ENCODE peak calls at places on chromosomes 16 and 17, in four cellular contexts. K is mesothelial cell of epicardium, E is epithelial cell of esophagus, D is DND-41. B is an unnamed sample.
A peak's percentile ranks its signal among the peaks of the same experiment; 100 is the strongest.

GRCh38 chr17:32142857-32143524 is 689 bp downstream of the RHOT1 start:
- DNase-seq in K (peak; percentile 62), E (peak; percentile 68), D (peak; percentile 39), B (no peak)

GRCh38 chr16:28820016-28820415 is 2.8 kb upstream of the ATXN2L start:
- DNase-seq in K (no peak), E (no peak), D (no peak), B (no peak)

GRCh38 chr17:18980682-18981384 is 23.7 kb downstream of the FAM83G start:
- DNase-seq in K (no peak), E (no peak), D (no peak), B (no peak)

GRCh38 chr16:65414284-65414984 is 292.6 kb upstream of the CDH11 start:
- DNase-seq in K (no peak), E (peak; percentile 87), D (no peak), B (no peak)

GRCh38 chr17:77332981-77333685 is 192.4 kb downstream of the SEC14L1 start:
- DNase-seq in K (peak; percentile 20), E (peak; percentile 91), D (no peak), B (no peak)

GRCh38 chr17:79983456-79983855 is 52.2 kb downstream of the TBC1D16 start:
- DNase-seq in K (no peak), E (no peak), D (no peak), B (peak; percentile 12)

GRCh38 chr16:15879255-15879804 is 9.1 kb downstream of the CEP20 start:
- DNase-seq in K (no peak), E (peak; percentile 95), D (no peak), B (no peak)

GRCh38 chr17:2797226-2797625 is 988 bp downstream of the RAP1GAP2 start:
- DNase-seq in K (no peak), E (no peak), D (no peak), B (no peak)

GRCh38 chr17:5545051-5545987 is 39.0 kb downstream of the NLRP1 start:
- DNase-seq in K (no peak), E (no peak), D (peak; percentile 13), B (no peak)

GRCh38 chr16:71754108-71754507 is 29.6 kb upstream of the PHLPP2 start:
- DNase-seq in K (no peak), E (no peak), D (no peak), B (no peak)

GRCh38 chr17:43094129-43094834 is 30.9 kb downstream of the BRCA1 start:
- DNase-seq in K (no peak), E (no peak), D (no peak), B (no peak)

GRCh38 chr17:8746501-8747236 is 2.0 kb upstream of the CCDC42 start:
- DNase-seq in K (no peak), E (no peak), D (no peak), B (no peak)

GRCh38 chr16:57186630-57187507 is 740 bp downstream of the RSPRY1 start:
- DNase-seq in K (peak; percentile 41), E (peak; percentile 36), D (peak; percentile 28), B (no peak)

GRCh38 chr16:69116911-69117310 is 11.5 kb downstream of the HAS3 start:
- DNase-seq in K (no peak), E (no peak), D (peak; percentile 18), B (no peak)

GRCh38 chr16:60458255-60458654 is 1578.0 kb downstream of the CDH8 start:
- DNase-seq in K (no peak), E (no peak), D (no peak), B (no peak)

GRCh38 chr17:7854851-7855642 is at the start of gene TMEM88:
- DNase-seq in K (no peak), E (no peak), D (no peak), B (no peak)

GRCh38 chr16:1193143-1193824 is 31.8 kb downstream of the TPSG1 start:
- DNase-seq in K (no peak), E (no peak), D (no peak), B (no peak)

GRCh38 chr16:87806246-87806607 is 40.4 kb upstream of the KLHDC4 start:
- DNase-seq in K (no peak), E (peak; percentile 66), D (no peak), B (peak; percentile 13)

GRCh38 chr16:85205747-85206471 is 93.6 kb upstream of the CIBAR2 start:
- DNase-seq in K (no peak), E (peak; percentile 46), D (no peak), B (no peak)

GRCh38 chr16:66878067-66878466 is 2.2 kb upstream of the PDP2 start:
- DNase-seq in K (no peak), E (no peak), D (peak; percentile 88), B (no peak)

GRCh38 chr16:19114359-19115147 is 789 bp downstream of the ITPRIPL2 start:
- DNase-seq in K (no peak), E (peak; percentile 44), D (no peak), B (no peak)

GRCh38 chr17:38883592-38884526 is 14.0 kb downstream of the LASP1 start:
- DNase-seq in K (no peak), E (peak; percentile 26), D (no peak), B (no peak)

GRCh38 chr17:65485388-65486299 is 75.8 kb downstream of the AXIN2 start:
- DNase-seq in K (no peak), E (no peak), D (no peak), B (no peak)

GRCh38 chr17:33292184-33292980 is 713 bp downstream of the ASIC2 start:
- DNase-seq in K (peak; percentile 63), E (peak; percentile 45), D (no peak), B (no peak)

GRCh38 chr16:17853958-17854357 is 383.2 kb upstream of the XYLT1 start:
- DNase-seq in K (no peak), E (no peak), D (no peak), B (no peak)

GRCh38 chr17:17921192-17922082 is 50.8 kb downstream of the TOM1L2 start:
- DNase-seq in K (no peak), E (peak; percentile 78), D (no peak), B (no peak)

GRCh38 chr16:7614022-7614795 is 281.6 kb downstream of the RBFOX1 start:
- DNase-seq in K (no peak), E (no peak), D (no peak), B (no peak)

GRCh38 chr16:7613518-7613917 is 280.9 kb downstream of the RBFOX1 start:
- DNase-seq in K (no peak), E (no peak), D (no peak), B (no peak)

GRCh38 chr16:7615565-7615964 is 282.9 kb downstream of the RBFOX1 start:
- DNase-seq in K (no peak), E (no peak), D (no peak), B (no peak)
- TF ChIP-seq CTCF in K (no peak), E (no peak), D (peak; percentile 31), B (no peak)

GRCh38 chr17:44219126-44219635 is 294 bp downstream of the UBTF start:
- DNase-seq in K (peak; percentile 78), E (peak; percentile 75), D (peak; percentile 65), B (peak; percentile 73)
- TF ChIP-seq CTCF in K (peak; percentile 63), E (no peak), D (peak; percentile 55), B (peak; percentile 0)

DNA sequence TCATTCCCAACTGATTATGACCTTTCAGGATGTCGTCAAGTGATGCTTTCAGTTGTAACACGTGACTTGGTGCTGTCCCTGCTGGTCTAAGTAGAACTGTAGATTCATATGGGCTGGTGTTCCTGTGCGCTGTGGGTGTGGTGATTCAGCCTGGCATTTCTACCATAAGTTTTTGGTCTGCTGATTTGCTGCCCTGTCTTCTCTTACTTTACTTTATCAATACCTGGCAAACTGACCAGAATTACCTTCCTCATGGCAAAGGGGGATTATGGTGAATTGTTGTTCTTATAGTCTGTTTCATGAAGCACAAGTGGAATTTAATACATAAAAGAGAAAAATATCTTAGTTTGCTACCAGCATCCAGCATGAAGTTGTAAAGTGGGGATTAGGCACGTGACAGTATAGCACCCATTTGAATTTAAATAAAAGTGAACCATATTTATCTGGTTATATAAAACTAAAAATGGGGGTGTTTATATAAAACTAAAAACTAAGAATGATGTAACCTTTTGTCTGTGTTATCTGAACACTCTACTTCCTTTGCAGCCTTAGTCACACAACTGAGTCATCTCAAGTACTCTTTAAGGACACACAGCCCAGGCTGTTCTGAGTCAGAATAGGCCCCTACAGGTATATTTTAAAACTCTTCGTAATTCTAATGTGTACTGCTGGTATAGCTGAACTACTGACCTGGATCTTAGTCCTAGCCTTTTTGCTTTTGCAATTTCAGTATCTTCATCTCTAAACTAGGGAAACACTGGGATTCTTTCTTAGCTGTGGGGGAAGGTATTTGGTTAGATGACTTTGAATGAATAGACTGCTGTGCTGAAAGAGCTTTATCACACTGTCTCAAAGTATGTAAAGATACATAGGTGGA is 28.3 kb downstream of the TTC19 start:
- DNase-seq in K (no peak), E (peak; percentile 95), D (no peak), B (peak; percentile 27)
- TF ChIP-seq CTCF in K (no peak), E (no peak), D (no peak), B (no peak)

GRCh38 chr17:63698381-63698885 is 1.5 kb downstream of the LIMD2 start:
- DNase-seq in K (no peak), E (no peak), D (peak; percentile 30), B (no peak)

GRCh38 chr17:63696381-63696961 is 3.5 kb downstream of the LIMD2 start:
- DNase-seq in K (no peak), E (no peak), D (peak; percentile 37), B (peak; percentile 40)

GRCh38 chr17:63695889-63696288 is 4.0 kb downstream of the LIMD2 start:
- DNase-seq in K (no peak), E (no peak), D (no peak), B (no peak)

GRCh38 chr17:63698886-63699637 is 863 bp downstream of the LIMD2 start:
- DNase-seq in K (peak; percentile 59), E (no peak), D (peak; percentile 94), B (peak; percentile 82)

DNA sequence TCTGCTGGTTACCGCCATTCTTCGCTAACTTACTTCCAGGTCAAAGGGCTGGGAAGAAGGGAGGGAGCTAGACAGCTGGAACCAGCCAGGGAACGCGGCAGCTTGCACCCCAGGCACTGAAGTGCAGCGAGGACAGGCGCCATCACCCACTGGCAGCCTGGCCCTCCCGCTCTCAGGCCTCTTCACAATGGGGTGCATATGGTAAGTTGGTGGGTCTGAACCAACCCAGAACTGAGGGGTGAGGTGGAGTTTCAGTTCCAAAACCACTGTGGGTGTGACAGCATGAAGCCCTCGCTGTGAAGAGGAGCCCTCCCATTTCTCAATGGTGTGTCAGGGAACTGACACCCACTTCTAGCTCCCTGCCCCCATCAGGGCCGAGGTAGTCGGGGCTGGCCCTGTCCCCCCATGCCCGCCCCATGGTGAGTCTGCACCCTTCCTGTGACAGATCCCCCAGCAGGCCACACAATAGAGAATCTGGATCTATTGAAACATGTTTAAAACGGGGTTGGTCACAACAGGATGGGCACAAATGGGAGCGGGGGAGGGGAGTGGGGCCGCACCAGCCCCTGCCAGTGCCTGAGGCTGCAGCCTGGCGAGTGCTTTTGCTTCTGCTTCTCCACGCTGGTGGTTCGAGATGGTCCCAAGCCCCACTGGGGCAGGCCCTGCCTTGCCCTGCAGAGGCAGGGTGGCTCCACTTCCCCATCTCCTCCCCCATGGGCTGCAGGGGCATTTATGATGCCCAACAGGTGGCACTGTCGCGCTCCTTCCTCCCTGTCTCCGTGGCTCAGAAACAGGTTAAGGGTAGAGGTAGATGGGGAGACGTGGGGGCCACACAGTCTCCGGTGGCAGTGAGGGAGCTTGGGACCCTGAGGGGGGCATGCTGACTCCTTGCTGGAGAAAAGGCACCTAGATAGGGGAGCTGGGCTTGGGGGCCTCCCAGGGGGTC is 2.3 kb downstream of the LIMD2 start:
- DNase-seq in K (no peak), E (peak; percentile 64), D (peak; percentile 78), B (peak; percentile 85)
- TF ChIP-seq CTCF in K (no peak), E (peak; percentile 62), D (peak; percentile 87), B (peak; percentile 82)

DNA sequence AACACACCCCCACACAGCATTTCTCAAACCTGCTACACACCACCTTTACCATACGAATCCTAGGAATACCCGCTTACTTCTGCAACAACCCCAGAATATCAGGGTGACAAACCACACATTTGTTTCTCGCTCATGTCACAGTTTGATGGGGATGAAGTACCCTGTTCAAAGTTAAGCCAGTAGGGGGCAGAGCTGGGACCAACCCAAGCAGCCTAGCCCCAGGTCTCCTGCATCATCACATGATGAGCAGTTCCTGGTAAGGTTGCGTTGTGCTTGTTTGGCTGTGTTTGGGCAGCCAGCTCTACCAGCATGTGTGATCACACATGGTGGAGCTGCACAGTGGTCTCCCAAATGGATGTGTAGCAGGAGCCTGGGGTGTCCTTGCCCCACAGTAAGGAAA is 103.6 kb upstream of the C16orf82 start:
- DNase-seq in K (no peak), E (no peak), D (peak; percentile 30), B (no peak)
- TF ChIP-seq CTCF in K (no peak), E (no peak), D (peak; percentile 61), B (peak; percentile 19)